ENCODE peak calls at places on chromosomes 16 and 17, in four cellular contexts. I is uterus, A is GM12864, S is lower lobe of right lung. Y is an unnamed sample.

GRCh38 chr17:75773808-75774470 is 8.9 kb upstream of the GALK1 start:
- DNase-seq in I (no peak), A (no peak), S (no peak), Y (peak; percentile 72)

GRCh38 chr17:21089145-21089544 is 37.6 kb upstream of the DHRS7B start:
- DNase-seq in I (no peak), A (no peak), S (no peak), Y (no peak)

GRCh38 chr16:84194470-84195200 is 3.7 kb downstream of the ADAD2 start:
- DNase-seq in I (no peak), A (no peak), S (no peak), Y (no peak)

GRCh38 chr16:1082952-1083675 is 10.6 kb downstream of the SSTR5 start:
- DNase-seq in I (no peak), A (no peak), S (no peak), Y (no peak)

GRCh38 chr17:45575126-45575885 is 84.8 kb upstream of the PLEKHM1 start:
- DNase-seq in I (no peak), A (no peak), S (no peak), Y (no peak)

GRCh38 chr16:23171234-23171948 is 11.2 kb upstream of the SCNN1G start:
- DNase-seq in I (no peak), A (no peak), S (no peak), Y (no peak)

GRCh38 chr16:53775821-53776431 is 72.0 kb downstream of the FTO start:
- DNase-seq in I (peak; percentile 47), A (no peak), S (no peak), Y (no peak)

GRCh38 chr17:82449136-82449882 is 1.2 kb downstream of the CYBC1 start:
- DNase-seq in I (no peak), A (peak; percentile 75), S (no peak), Y (peak; percentile 96)

GRCh38 chr17:44913676-44914075 is 1.6 kb downstream of the GFAP start:
- DNase-seq in I (no peak), A (no peak), S (peak; percentile 16), Y (peak; percentile 29)

GRCh38 chr16:3610698-3611144 is 685 bp downstream of the SLX4 start:
- DNase-seq in I (no peak), A (no peak), S (no peak), Y (no peak)

GRCh38 chr17:14337596-14338079 is 36.8 kb downstream of the HS3ST3B1 start:
- DNase-seq in I (no peak), A (peak; percentile 65), S (no peak), Y (no peak)

GRCh38 chr17:15511142-15511541 is 43.7 kb upstream of the CDRT4 start:
- DNase-seq in I (no peak), A (no peak), S (no peak), Y (no peak)

GRCh38 chr16:814974-815373 is 14.4 kb upstream of the GNG13 start:
- DNase-seq in I (no peak), A (no peak), S (no peak), Y (no peak)

GRCh38 chr17:70091005-70091568 is 16.1 kb downstream of the KCNJ16 start:
- DNase-seq in I (no peak), A (no peak), S (no peak), Y (no peak)

GRCh38 chr17:72270530-72270929 is 149.7 kb downstream of the SOX9 start:
- DNase-seq in I (no peak), A (no peak), S (no peak), Y (no peak)

GRCh38 chr17:33602981-33603380 is 309.9 kb upstream of the ASIC2 start:
- DNase-seq in I (no peak), A (no peak), S (no peak), Y (no peak)

GRCh38 chr17:40535438-40535837 is 29.8 kb downstream of the CCR7 start:
- DNase-seq in I (no peak), A (no peak), S (no peak), Y (no peak)

GRCh38 chr17:16300554-16300953 is 52.7 kb downstream of the CENPV start:
- DNase-seq in I (no peak), A (no peak), S (no peak), Y (no peak)

GRCh38 chr17:79362086-79362995 is 248.5 kb downstream of the RBFOX3 start:
- DNase-seq in I (no peak), A (no peak), S (no peak), Y (no peak)

GRCh38 chr17:79361221-79361734 is 249.6 kb downstream of the RBFOX3 start:
- DNase-seq in I (no peak), A (no peak), S (no peak), Y (no peak)

GRCh38 chr17:79356839-79357447 is 253.9 kb downstream of the RBFOX3 start:
- DNase-seq in I (no peak), A (no peak), S (no peak), Y (no peak)

GRCh38 chr17:79362996-79363305 is 247.9 kb downstream of the RBFOX3 start:
- DNase-seq in I (no peak), A (no peak), S (peak; percentile 1), Y (no peak)

DNA sequence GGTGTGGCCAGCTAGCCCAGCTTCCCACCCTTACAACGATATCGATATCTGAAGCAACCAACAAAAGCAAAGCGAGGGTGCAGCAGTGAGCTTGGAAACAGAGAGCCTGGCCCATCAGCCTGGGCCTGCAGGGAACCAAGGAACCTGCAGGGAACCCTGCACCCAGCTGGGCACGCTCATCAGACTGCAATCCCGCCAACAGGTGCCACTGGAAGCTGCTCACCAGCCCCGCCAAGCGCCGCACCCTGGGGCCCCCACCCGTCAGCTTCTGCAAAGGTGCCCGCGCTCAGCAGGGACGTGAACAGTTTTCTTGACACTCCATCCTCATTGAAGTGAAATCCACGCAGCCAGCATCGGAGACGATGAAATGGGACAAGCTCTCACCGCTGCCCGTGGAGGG is 250.7 kb downstream of the RBFOX3 start:
- DNase-seq in I (no peak), A (no peak), S (no peak), Y (no peak)
- TF ChIP-seq CTCF in I (no peak), A (no peak), S (no peak), Y (no peak)

DNA sequence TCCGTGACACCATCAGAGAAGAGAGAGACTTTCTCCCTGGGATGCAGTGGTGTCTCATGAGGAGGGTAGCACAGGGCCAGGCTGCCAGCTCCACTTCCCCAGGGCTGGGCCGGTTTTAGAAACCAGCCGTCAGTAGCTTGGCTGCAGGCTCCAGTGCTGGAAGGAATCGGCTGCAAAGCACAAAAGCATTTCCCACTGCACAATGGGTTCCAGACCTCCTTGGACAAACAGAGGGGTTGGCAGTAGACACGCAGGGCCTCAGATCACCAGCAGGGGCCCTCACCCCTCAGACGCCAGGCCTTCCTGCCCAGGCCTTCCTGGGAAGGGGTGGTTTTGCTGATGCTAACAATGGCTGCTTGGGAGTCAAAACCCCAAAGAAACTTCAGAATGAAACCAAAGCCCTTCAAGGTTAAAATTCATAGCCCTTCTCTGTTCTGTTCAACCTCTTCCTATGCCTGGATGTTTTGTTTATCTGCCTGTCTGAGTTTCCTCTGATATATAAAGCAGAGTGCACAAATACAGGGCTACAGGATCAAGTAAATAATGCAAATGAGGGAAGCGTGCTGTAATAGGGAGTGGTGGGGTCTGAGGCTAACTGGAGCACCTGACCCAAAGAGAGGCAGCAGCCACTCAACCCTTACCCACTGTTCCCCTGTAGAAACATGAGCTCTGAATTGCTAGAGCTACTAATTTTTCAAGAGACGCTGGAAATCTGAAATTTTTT is 26.2 kb downstream of the TEKT5 start:
- DNase-seq in I (no peak), A (no peak), S (no peak), Y (no peak)
- TF ChIP-seq CTCF in I (no peak), A (peak; percentile 78), S (peak; percentile 63), Y (no peak)

GRCh38 chr17:47831934-47832327 is 461 bp downstream of the LRRC46 start:
- DNase-seq in I (no peak), A (no peak), S (no peak), Y (no peak)

GRCh38 chr17:47830396-47830907 is 889 bp downstream of the MRPL10 start:
- DNase-seq in I (no peak), A (no peak), S (no peak), Y (no peak)

GRCh38 chr17:47829870-47830269 is 1.5 kb downstream of the MRPL10 start:
- DNase-seq in I (no peak), A (no peak), S (no peak), Y (no peak)

GRCh38 chr17:47834756-47835155 is 3.3 kb downstream of the LRRC46 start:
- DNase-seq in I (no peak), A (no peak), S (no peak), Y (no peak)

DNA sequence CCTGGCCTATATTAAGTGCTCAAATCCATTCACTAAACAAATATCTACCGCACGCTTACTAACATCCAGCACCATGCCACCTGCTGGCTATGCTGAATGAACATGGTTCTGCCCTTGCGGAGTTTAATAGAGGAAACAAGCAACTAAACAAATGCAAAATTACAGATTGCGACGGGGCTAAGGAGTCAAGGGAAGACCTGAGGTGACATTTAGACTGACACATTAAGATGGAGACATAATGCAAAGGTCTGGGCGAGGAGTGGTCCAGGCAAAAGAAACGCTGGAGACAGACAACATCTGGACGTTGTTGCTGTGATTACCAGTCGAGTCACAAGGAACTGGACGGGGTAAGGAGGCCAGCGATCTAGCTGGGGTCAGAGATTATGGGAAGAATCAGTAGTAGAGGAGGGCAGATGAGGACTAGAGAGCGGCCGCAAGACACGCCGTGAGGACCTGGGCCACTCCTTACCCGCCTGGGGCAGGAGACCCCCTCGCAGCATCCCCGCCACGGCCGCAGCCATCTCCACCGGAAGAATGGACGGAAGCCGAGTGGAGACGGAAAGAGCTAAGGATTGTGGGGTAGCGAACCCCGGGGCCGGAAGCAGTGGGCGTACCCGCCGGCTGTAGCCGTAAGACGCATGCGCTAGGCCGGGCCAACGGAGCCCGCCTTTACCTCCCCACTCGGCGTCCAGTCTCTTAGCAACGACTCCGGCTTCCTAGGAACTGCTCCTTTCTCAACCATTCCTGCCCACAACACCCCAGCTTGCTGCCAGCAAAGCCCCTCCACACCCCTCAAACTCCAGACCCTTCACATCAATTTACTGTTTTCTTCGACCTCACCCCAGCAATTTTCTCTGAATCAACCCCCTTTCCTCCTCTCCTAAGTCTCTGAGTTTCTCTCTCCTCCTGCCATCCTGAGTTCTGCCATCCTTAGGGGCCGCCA is at the start of the genes LRRC46 and MRPL10:
- DNase-seq in I (peak; percentile 92), A (peak; percentile 66), S (peak; percentile 95), Y (peak; percentile 97)
- TF ChIP-seq CTCF in I (no peak), A (peak; percentile 25), S (no peak), Y (no peak)

GRCh38 chr16:69526831-69527655 is 38.7 kb upstream of the NFAT5 start:
- DNase-seq in I (no peak), A (no peak), S (no peak), Y (no peak)
- TF ChIP-seq CTCF in I (no peak), A (no peak), S (no peak), Y (no peak)

DNA sequence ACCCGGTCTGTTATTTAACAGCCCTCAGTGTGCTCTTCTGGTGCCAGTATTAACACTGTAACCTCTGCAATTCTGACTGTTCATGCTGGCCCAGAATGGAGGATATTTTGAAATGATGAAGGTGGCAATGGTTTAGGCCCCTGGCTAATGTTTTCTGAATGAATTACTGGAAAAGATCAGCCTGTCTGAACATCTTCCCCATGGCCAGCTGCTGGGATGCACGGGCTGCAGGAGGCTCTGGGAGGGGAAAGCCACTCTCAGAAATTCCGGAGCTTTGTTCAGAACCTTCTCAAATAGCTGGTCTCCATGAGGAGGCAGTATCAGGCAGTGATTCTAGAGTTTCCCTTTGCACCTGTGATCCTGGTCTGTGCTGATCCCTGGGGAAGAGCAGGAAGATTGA is 5.0 kb downstream of the SLC6A2 start:
- DNase-seq in I (no peak), A (no peak), S (no peak), Y (no peak)
- TF ChIP-seq CTCF in I (no peak), A (no peak), S (no peak), Y (no peak)